ENCODE peak calls at places on chromosomes 7 and 10, in nine cellular contexts. One of them, this sample, is unnamed.

GRCh38 chr10:79331226-79331625 is 16.0 kb upstream of the PPIF start:
- DNase-seq in HEK293T: no peak
- DNase-seq in ovary: no peak
- DNase-seq in HFF-Myc: no peak
- DNase-seq in glutamatergic neuron: no peak
- DNase-seq in cardiac muscle cell: no peak
- DNase-seq in stimulated activated CD4-positive, alpha-beta T cell treated with anti-CD3 and anti-CD28 coated beads, Interleukin-12 subunit alpha, Interleukin-12 subunit beta, amount 100 ng/mL, for 4 hours: no peak
- DNase-seq in D341Med: no peak
- DNase-seq in cardiac fibroblast: no peak
- DNase-seq in this sample: no peak

GRCh38 chr7:118041336-118041878 is 142.6 kb upstream of the LSM8 start:
- DNase-seq in HEK293T: no peak
- DNase-seq in ovary: no peak
- DNase-seq in HFF-Myc: no peak
- DNase-seq in glutamatergic neuron: no peak
- DNase-seq in cardiac muscle cell: no peak
- DNase-seq in stimulated activated CD4-positive, alpha-beta T cell treated with anti-CD3 and anti-CD28 coated beads, Interleukin-12 subunit alpha, Interleukin-12 subunit beta, amount 100 ng/mL, for 4 hours: no peak
- DNase-seq in D341Med: no peak
- DNase-seq in cardiac fibroblast: no peak
- DNase-seq in this sample: no peak

GRCh38 chr7:18570890-18571478 is 75.4 kb downstream of the HDAC9 start:
- DNase-seq in HEK293T: no peak
- DNase-seq in ovary: no peak
- DNase-seq in HFF-Myc: peak; percentile 15
- DNase-seq in glutamatergic neuron: no peak
- DNase-seq in cardiac muscle cell: peak; percentile 34
- DNase-seq in stimulated activated CD4-positive, alpha-beta T cell treated with anti-CD3 and anti-CD28 coated beads, Interleukin-12 subunit alpha, Interleukin-12 subunit beta, amount 100 ng/mL, for 4 hours: no peak
- DNase-seq in D341Med: no peak
- DNase-seq in cardiac fibroblast: peak; percentile 74
- DNase-seq in this sample: no peak

GRCh38 chr7:127290801-127291361 is 38.1 kb upstream of the GRM8 start:
- DNase-seq in HEK293T: no peak
- DNase-seq in ovary: no peak
- DNase-seq in HFF-Myc: no peak
- DNase-seq in glutamatergic neuron: no peak
- DNase-seq in cardiac muscle cell: no peak
- DNase-seq in stimulated activated CD4-positive, alpha-beta T cell treated with anti-CD3 and anti-CD28 coated beads, Interleukin-12 subunit alpha, Interleukin-12 subunit beta, amount 100 ng/mL, for 4 hours: no peak
- DNase-seq in D341Med: no peak
- DNase-seq in cardiac fibroblast: peak; percentile 6
- DNase-seq in this sample: no peak

GRCh38 chr7:111486472-111487142 is 75.7 kb downstream of the IMMP2L start:
- DNase-seq in HEK293T: peak; percentile 39
- DNase-seq in ovary: no peak
- DNase-seq in HFF-Myc: peak; percentile 19
- DNase-seq in glutamatergic neuron: no peak
- DNase-seq in cardiac muscle cell: peak; percentile 55
- DNase-seq in stimulated activated CD4-positive, alpha-beta T cell treated with anti-CD3 and anti-CD28 coated beads, Interleukin-12 subunit alpha, Interleukin-12 subunit beta, amount 100 ng/mL, for 4 hours: no peak
- DNase-seq in D341Med: peak; percentile 36
- DNase-seq in cardiac fibroblast: peak; percentile 75
- DNase-seq in this sample: peak; percentile 19

GRCh38 chr10:123974406-123974805 is 82.8 kb upstream of the CPXM2 start:
- DNase-seq in HEK293T: peak; percentile 68
- DNase-seq in ovary: no peak
- DNase-seq in HFF-Myc: peak; percentile 63
- DNase-seq in glutamatergic neuron: no peak
- DNase-seq in cardiac muscle cell: no peak
- DNase-seq in stimulated activated CD4-positive, alpha-beta T cell treated with anti-CD3 and anti-CD28 coated beads, Interleukin-12 subunit alpha, Interleukin-12 subunit beta, amount 100 ng/mL, for 4 hours: no peak
- DNase-seq in D341Med: no peak
- DNase-seq in cardiac fibroblast: peak; percentile 45
- DNase-seq in this sample: no peak

GRCh38 chr10:113284635-113285034 is 268.2 kb upstream of the HABP2 start:
- DNase-seq in HEK293T: no peak
- DNase-seq in ovary: no peak
- DNase-seq in HFF-Myc: no peak
- DNase-seq in glutamatergic neuron: no peak
- DNase-seq in cardiac muscle cell: no peak
- DNase-seq in stimulated activated CD4-positive, alpha-beta T cell treated with anti-CD3 and anti-CD28 coated beads, Interleukin-12 subunit alpha, Interleukin-12 subunit beta, amount 100 ng/mL, for 4 hours: no peak
- DNase-seq in D341Med: no peak
- DNase-seq in cardiac fibroblast: no peak
- DNase-seq in this sample: no peak

GRCh38 chr7:66183700-66184099 is 21.4 kb upstream of the TPST1 start:
- DNase-seq in HEK293T: no peak
- DNase-seq in ovary: no peak
- DNase-seq in HFF-Myc: no peak
- DNase-seq in glutamatergic neuron: no peak
- DNase-seq in cardiac muscle cell: no peak
- DNase-seq in stimulated activated CD4-positive, alpha-beta T cell treated with anti-CD3 and anti-CD28 coated beads, Interleukin-12 subunit alpha, Interleukin-12 subunit beta, amount 100 ng/mL, for 4 hours: no peak
- DNase-seq in D341Med: no peak
- DNase-seq in cardiac fibroblast: peak; percentile 78
- DNase-seq in this sample: peak; percentile 58

GRCh38 chr7:24576171-24577052 is 3.2 kb downstream of the PALS2 start:
- DNase-seq in HEK293T: peak; percentile 52
- DNase-seq in ovary: no peak
- DNase-seq in HFF-Myc: peak; percentile 75
- DNase-seq in glutamatergic neuron: no peak
- DNase-seq in cardiac muscle cell: peak; percentile 79
- DNase-seq in stimulated activated CD4-positive, alpha-beta T cell treated with anti-CD3 and anti-CD28 coated beads, Interleukin-12 subunit alpha, Interleukin-12 subunit beta, amount 100 ng/mL, for 4 hours: no peak
- DNase-seq in D341Med: peak; percentile 45
- DNase-seq in cardiac fibroblast: peak; percentile 89
- DNase-seq in this sample: no peak

GRCh38 chr10:53997953-53998352 is 803.1 kb downstream of the PCDH15 start:
- DNase-seq in HEK293T: peak; percentile 10
- DNase-seq in ovary: no peak
- DNase-seq in HFF-Myc: no peak
- DNase-seq in glutamatergic neuron: no peak
- DNase-seq in cardiac muscle cell: peak; percentile 21
- DNase-seq in stimulated activated CD4-positive, alpha-beta T cell treated with anti-CD3 and anti-CD28 coated beads, Interleukin-12 subunit alpha, Interleukin-12 subunit beta, amount 100 ng/mL, for 4 hours: no peak
- DNase-seq in D341Med: peak; percentile 25
- DNase-seq in cardiac fibroblast: no peak
- DNase-seq in this sample: no peak

GRCh38 chr7:149817836-149818535 is 20.2 kb upstream of the ZNF862 start:
- DNase-seq in HEK293T: no peak
- DNase-seq in ovary: no peak
- DNase-seq in HFF-Myc: no peak
- DNase-seq in glutamatergic neuron: no peak
- DNase-seq in cardiac muscle cell: no peak
- DNase-seq in stimulated activated CD4-positive, alpha-beta T cell treated with anti-CD3 and anti-CD28 coated beads, Interleukin-12 subunit alpha, Interleukin-12 subunit beta, amount 100 ng/mL, for 4 hours: no peak
- DNase-seq in D341Med: no peak
- DNase-seq in cardiac fibroblast: no peak
- DNase-seq in this sample: no peak

GRCh38 chr7:37342665-37343471 is 105.8 kb downstream of the ELMO1 start:
- DNase-seq in HEK293T: no peak
- DNase-seq in ovary: no peak
- DNase-seq in HFF-Myc: no peak
- DNase-seq in glutamatergic neuron: no peak
- DNase-seq in cardiac muscle cell: no peak
- DNase-seq in stimulated activated CD4-positive, alpha-beta T cell treated with anti-CD3 and anti-CD28 coated beads, Interleukin-12 subunit alpha, Interleukin-12 subunit beta, amount 100 ng/mL, for 4 hours: peak; percentile 58
- DNase-seq in D341Med: no peak
- DNase-seq in cardiac fibroblast: no peak
- DNase-seq in this sample: no peak

GRCh38 chr10:127790165-127790564 is 53.2 kb downstream of the FOXI2 start:
- DNase-seq in HEK293T: no peak
- DNase-seq in ovary: no peak
- DNase-seq in HFF-Myc: no peak
- DNase-seq in glutamatergic neuron: no peak
- DNase-seq in cardiac muscle cell: no peak
- DNase-seq in stimulated activated CD4-positive, alpha-beta T cell treated with anti-CD3 and anti-CD28 coated beads, Interleukin-12 subunit alpha, Interleukin-12 subunit beta, amount 100 ng/mL, for 4 hours: no peak
- DNase-seq in D341Med: no peak
- DNase-seq in cardiac fibroblast: no peak
- DNase-seq in this sample: no peak